ENCODE peak calls at places on chromosomes 13 and 19, in six cellular contexts. I, S, C, P, Y and E are unnamed samples.

GRCh38 chr13:29955137-29955650 is 104.8 kb upstream of the UBL3 start:
- DNase-seq in I (no peak), S (no peak), C (no peak), P (no peak), Y (no peak), E (no peak)

GRCh38 chr19:54190942-54191670 is at the start of gene TSEN34:
- DNase-seq in I (peak; percentile 75), S (peak; percentile 91), C (peak; percentile 92), P (peak; percentile 84), Y (peak; percentile 94), E (peak; percentile 89)

GRCh38 chr13:100954430-100955361 is 280.1 kb upstream of the TMTC4 start:
- DNase-seq in I (peak; percentile 4), S (peak; percentile 21), C (no peak), P (no peak), Y (no peak), E (no peak)

GRCh38 chr19:17303167-17303939 is at the start of gene ABHD8:
- DNase-seq in I (peak; percentile 94), S (peak; percentile 94), C (peak; percentile 96), P (peak; percentile 97), Y (peak; percentile 99), E (peak; percentile 97)

GRCh38 chr19:14416743-14417214 is 2.4 kb downstream of the DDX39A start:
- DNase-seq in I (no peak), S (no peak), C (no peak), P (no peak), Y (no peak), E (peak; percentile 37)

GRCh38 chr13:100854091-100854490 is 179.5 kb upstream of the TMTC4 start:
- DNase-seq in I (no peak), S (no peak), C (no peak), P (peak; percentile 54), Y (no peak), E (no peak)

GRCh38 chr13:90979059-90979458 is 368.4 kb upstream of the MIR17HG start:
- DNase-seq in I (no peak), S (peak; percentile 24), C (no peak), P (no peak), Y (no peak), E (no peak)

GRCh38 chr13:100461309-100462035 is 127.1 kb downstream of the GGACT start:
- DNase-seq in I (peak; percentile 33), S (peak; percentile 12), C (peak; percentile 45), P (no peak), Y (no peak), E (no peak)

GRCh38 chr19:14023404-14024235 is 4.3 kb upstream of the RLN3 start:
- DNase-seq in I (peak; percentile 44), S (peak; percentile 73), C (no peak), P (peak; percentile 85), Y (peak; percentile 78), E (no peak)

GRCh38 chr19:6250024-6250605 is 29.7 kb downstream of the MLLT1 start:
- DNase-seq in I (peak; percentile 80), S (no peak), C (no peak), P (no peak), Y (no peak), E (no peak)

GRCh38 chr13:103833453-103833852 is 767.2 kb upstream of the SLC10A2 start:
- DNase-seq in I (no peak), S (no peak), C (no peak), P (no peak), Y (no peak), E (no peak)

GRCh38 chr13:106490887-106491321 is 44.6 kb downstream of the EFNB2 start:
- DNase-seq in I (no peak), S (no peak), C (no peak), P (no peak), Y (no peak), E (no peak)

GRCh38 chr19:29628661-29629385 is 22.7 kb downstream of the POP4 start:
- DNase-seq in I (no peak), S (no peak), C (no peak), P (no peak), Y (no peak), E (peak; percentile 67)

GRCh38 chr13:51585696-51586095 is 1.4 kb downstream of the WDFY2 start:
- DNase-seq in I (peak; percentile 62), S (peak; percentile 70), C (no peak), P (no peak), Y (no peak), E (no peak)

GRCh38 chr13:78241278-78241919 is 322.8 kb upstream of the EDNRB start:
- DNase-seq in I (peak; percentile 11), S (peak; percentile 32), C (peak; percentile 44), P (peak; percentile 60), Y (peak; percentile 72), E (peak; percentile 16)

GRCh38 chr13:99606322-99607089 is 105.2 kb downstream of the TM9SF2 start:
- DNase-seq in I (peak; percentile 71), S (peak; percentile 81), C (peak; percentile 87), P (peak; percentile 89), Y (peak; percentile 99), E (peak; percentile 83)

GRCh38 chr19:4443188-4443587 is 14.4 kb downstream of the UBXN6 start:
- DNase-seq in I (no peak), S (no peak), C (no peak), P (no peak), Y (peak; percentile 51), E (no peak)

GRCh38 chr13:102724923-102725322 is 30.1 kb upstream of the METTL21C start:
- DNase-seq in I (peak; percentile 24), S (no peak), C (no peak), P (no peak), Y (no peak), E (peak; percentile 92)

GRCh38 chr13:113220141-113220598 is 10.8 kb downstream of the CUL4A start:
- DNase-seq in I (no peak), S (no peak), C (no peak), P (no peak), Y (no peak), E (no peak)

GRCh38 chr13:38933786-38934185 is 56.8 kb downstream of the STOML3 start:
- DNase-seq in I (no peak), S (no peak), C (no peak), P (no peak), Y (no peak), E (no peak)

GRCh38 chr19:45994989-45995714 is at the start of gene CCDC61:
- DNase-seq in I (peak; percentile 99), S (peak; percentile 100), C (peak; percentile 100), P (peak; percentile 98), Y (peak; percentile 96), E (peak; percentile 98)

GRCh38 chr13:94329277-94329676 is 150.2 kb downstream of the DCT start:
- DNase-seq in I (peak; percentile 69), S (peak; percentile 73), C (no peak), P (no peak), Y (no peak), E (no peak)
- H2AFZ ChIP-seq in I (peak overlapping the region; percentile 15), S (no peak overlapping the region), C (no peak overlapping the region), P (no peak overlapping the region), Y (no peak overlapping the region), E (no peak overlapping the region)

DNA sequence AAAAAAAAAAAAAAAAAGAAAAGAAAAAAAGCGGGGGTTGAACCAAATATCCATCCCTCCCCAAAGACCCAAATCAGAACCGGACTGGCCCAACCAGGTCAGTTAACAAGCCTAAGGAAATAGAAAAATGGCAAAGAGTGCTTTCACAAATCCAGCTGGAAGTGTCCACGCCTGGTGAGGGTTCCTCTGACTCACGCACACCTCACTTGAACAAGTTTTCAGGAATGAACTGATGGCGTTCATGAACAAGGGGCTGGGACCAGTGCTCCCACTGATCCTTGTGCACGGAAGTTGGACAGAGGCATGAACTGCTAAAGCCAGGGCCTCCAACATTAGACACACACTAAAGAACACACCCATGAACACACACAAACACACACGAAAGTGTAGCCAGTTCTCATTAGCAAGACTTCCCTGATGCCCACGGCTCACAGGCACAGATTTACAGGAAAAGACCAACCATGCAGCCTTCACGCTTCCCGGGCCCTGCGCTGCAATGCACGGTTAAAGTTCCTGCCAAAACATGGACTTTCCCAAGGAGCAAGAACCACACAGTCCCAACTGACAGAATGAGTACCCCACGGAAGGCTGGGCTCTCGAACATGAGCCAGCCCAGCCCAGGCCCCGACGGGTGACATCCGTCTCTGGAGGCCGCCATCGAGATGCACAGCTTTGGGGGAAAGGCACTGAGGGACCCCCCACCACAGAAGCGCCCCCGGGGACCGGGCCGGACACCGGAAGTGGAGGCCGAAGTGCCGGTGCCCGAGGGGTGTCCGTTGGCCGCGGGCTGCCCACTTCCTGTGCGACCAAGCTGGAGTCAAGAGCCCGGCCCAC is 870 bp downstream of the DNMT1 start:
- DNase-seq in I (peak; percentile 76), S (peak; percentile 64), C (peak; percentile 3), P (peak; percentile 48), Y (peak; percentile 80), E (peak; percentile 78)
- H2AK5ac ChIP-seq in I (peak overlapping the region; percentile 98), S (no peak overlapping the region), C (peak overlapping the region; percentile 0), P (no peak overlapping the region), Y (peak overlapping the region; percentile 7), E (peak overlapping the region; percentile 5)

DNA sequence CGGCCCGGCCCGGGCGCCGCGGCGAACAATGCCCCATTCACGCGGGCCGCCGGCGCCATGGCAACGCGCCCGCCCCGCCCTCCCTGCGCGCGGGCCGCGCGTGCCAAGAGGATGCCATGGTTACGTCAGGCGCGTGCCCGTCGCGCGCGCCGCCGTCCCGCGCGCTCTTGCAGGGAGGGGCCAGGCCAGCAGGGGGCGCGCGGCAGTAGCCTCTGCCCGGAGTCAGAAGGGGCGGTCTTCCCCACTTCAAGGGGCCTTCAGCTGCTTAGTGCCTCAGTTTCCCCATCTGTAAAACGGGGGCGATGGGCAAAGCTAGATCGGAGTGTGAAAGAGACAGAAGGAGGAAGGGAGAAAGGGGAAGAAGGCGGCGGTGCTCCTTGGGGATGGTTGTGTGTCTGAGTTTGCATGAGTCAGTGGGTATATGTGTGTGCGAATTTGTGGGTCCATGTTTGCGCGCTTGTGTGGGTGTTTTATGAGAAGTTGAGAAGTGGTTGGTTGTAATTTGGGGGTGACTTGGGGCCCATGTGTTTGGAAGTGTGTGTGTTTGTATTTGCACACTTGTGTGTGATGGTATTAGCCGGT is 11.6 kb upstream of the NFIX start:
- DNase-seq in I (peak; percentile 70), S (peak; percentile 58), C (peak; percentile 84), P (peak; percentile 78), Y (peak; percentile 97), E (peak; percentile 43)
- H2AFZ ChIP-seq in I (peak overlapping the region; percentile 89), S (no peak overlapping the region), C (peak overlapping the region; percentile 63), P (no peak overlapping the region), Y (no peak overlapping the region), E (no peak overlapping the region)

GRCh38 chr19:11540642-11541041 is 2.0 kb downstream of the CNN1 start:
- DNase-seq in I (no peak), S (no peak), C (no peak), P (no peak), Y (no peak), E (no peak)
- H2AK5ac ChIP-seq in I (peak overlapping the region; percentile 99), S (no peak overlapping the region), C (peak overlapping the region; percentile 23), P (no peak overlapping the region), Y (no peak overlapping the region), E (peak overlapping the region; percentile 90)

GRCh38 chr13:66657165-66657895 is 572.8 kb downstream of the PCDH9 start:
- DNase-seq in I (peak; percentile 98), S (peak; percentile 95), C (no peak), P (no peak), Y (no peak), E (peak; percentile 80)
- H2AFZ ChIP-seq in I (no peak overlapping the region), S (no peak overlapping the region), C (peak overlapping the region; percentile 16), P (no peak overlapping the region), Y (peak overlapping the region; percentile 64), E (no peak overlapping the region)

GRCh38 chr13:97435794-97436193 is 1.8 kb downstream of the RAP2A start:
- DNase-seq in I (no peak), S (no peak), C (no peak), P (no peak), Y (no peak), E (no peak)
- H2AK5ac ChIP-seq in I (no peak overlapping the region), S (no peak overlapping the region), C (no peak overlapping the region), P (no peak overlapping the region), Y (no peak overlapping the region), E (no peak overlapping the region)